ENCODE peak calls at places on chromosome 20, in seven cellular contexts. V is hepatocyte, B is astrocyte, N is H9, R is PC-3, L is fibroblast of lung, Q is HepG2. U is an unnamed sample.

GRCh38 chr20:51800769-51801219 is 1.5 kb downstream of the SALL4 start:
- DNase-seq in Q (no peak), B (no peak), N (no peak), L (peak), V (peak), R (peak), U (no peak)

GRCh38 chr20:11331096-11331495 is 586.6 kb upstream of the BTBD3 start:
- DNase-seq in V (no peak), B (no peak), R (peak), L (no peak), N (no peak), Q (no peak), U (no peak)

GRCh38 chr20:22559711-22560305 is 24.6 kb downstream of the FOXA2 start:
- DNase-seq in R (no peak), N (no peak), B (no peak), Q (no peak), L (no peak), V (no peak), U (no peak)

GRCh38 chr20:64092258-64093012 is 8.2 kb upstream of the LKAAEAR1 start:
- DNase-seq in V (no peak), Q (no peak), B (no peak), L (no peak), N (no peak), R (no peak), U (no peak)

GRCh38 chr20:34713194-34713943 is 9.2 kb downstream of the TP53INP2 start:
- DNase-seq in L (peak), V (peak), B (peak), Q (peak), N (no peak), R (peak), U (peak)

GRCh38 chr20:32190608-32191415 is 16.7 kb downstream of the PLAGL2 start:
- DNase-seq in L (peak), B (no peak), Q (no peak), N (peak), V (peak), R (no peak), U (no peak)

GRCh38 chr20:50673146-50673830 is 18.1 kb downstream of the RIPOR3 start:
- DNase-seq in L (no peak), R (no peak), N (no peak), B (no peak), Q (peak), V (peak), U (no peak)

GRCh38 chr20:42461965-42462593 is 727.6 kb downstream of the PTPRT start:
- DNase-seq in L (no peak), R (no peak), B (no peak), V (no peak), Q (no peak), N (no peak), U (no peak)

GRCh38 chr20:61322151-61322860 is 70.2 kb downstream of the CDH4 start:
- DNase-seq in L (no peak), R (no peak), N (no peak), V (no peak), B (no peak), Q (no peak), U (no peak)

GRCh38 chr20:36085686-36086267 is 68.8 kb upstream of the EPB41L1 start:
- DNase-seq in R (peak), V (peak), Q (peak), L (peak), N (peak), B (peak), U (peak)

GRCh38 chr20:59808729-59809381 is 124.6 kb downstream of the SYCP2 start:
- DNase-seq in B (no peak), L (no peak), N (peak), Q (no peak), V (no peak), R (no peak), U (no peak)

GRCh38 chr20:18258126-18258860 is 30.0 kb upstream of the ZNF133 start:
- DNase-seq in Q (peak), L (no peak), N (no peak), R (no peak), V (no peak), B (no peak), U (no peak)

GRCh38 chr20:1992359-1992758 is 1.5 kb downstream of the PDYN start:
- DNase-seq in R (no peak), N (no peak), B (no peak), V (no peak), L (no peak), Q (no peak), U (no peak)

GRCh38 chr20:36035720-36036119 is 67.3 kb downstream of the CNBD2 start:
- DNase-seq in Q (no peak), R (peak), L (no peak), N (no peak), V (no peak), B (peak), U (no peak)

GRCh38 chr20:10501377-10501776 is 66.3 kb downstream of the SLX4IP start:
- DNase-seq in B (peak), L (no peak), Q (no peak), N (no peak), V (no peak), R (no peak), U (no peak)

GRCh38 chr20:36487069-36487468 is 54.2 kb upstream of the MYL9 start:
- DNase-seq in V (no peak), N (no peak), Q (no peak), L (no peak), R (no peak), B (no peak), U (no peak)

GRCh38 chr20:37081717-37082289 is 14.0 kb downstream of the RBL1 start:
- DNase-seq in R (no peak), L (peak), B (no peak), N (no peak), Q (no peak), V (no peak), U (no peak)

GRCh38 chr20:9220874-9221547 is 152.1 kb downstream of the PLCB4 start:
- DNase-seq in L (peak), R (no peak), Q (no peak), B (peak), N (no peak), V (peak), U (peak)

GRCh38 chr20:32445539-32446273 is 87.6 kb downstream of the ASXL1 start:
- DNase-seq in L (no peak), R (no peak), Q (no peak), B (no peak), N (peak), V (peak), U (no peak)

GRCh38 chr20:35318502-35319157 is 26.4 kb upstream of the FAM83C start:
- DNase-seq in N (no peak), L (peak), V (peak), Q (peak), R (peak), B (peak), U (peak)

GRCh38 chr20:16206817-16207216 is 366.4 kb downstream of the KIF16B start:
- DNase-seq in V (no peak), L (no peak), N (peak), Q (no peak), B (no peak), R (no peak), U (no peak)

GRCh38 chr20:3689978-3690377 is 8.2 kb upstream of the ADAM33 start:
- DNase-seq in B (no peak), N (no peak), Q (no peak), L (no peak), R (no peak), V (no peak), U (no peak)
- H2AFZ ChIP-seq in B (no peak), N (no peak), Q (no peak), L (no peak), R (no peak), V (no peak), U (peak)

DNA sequence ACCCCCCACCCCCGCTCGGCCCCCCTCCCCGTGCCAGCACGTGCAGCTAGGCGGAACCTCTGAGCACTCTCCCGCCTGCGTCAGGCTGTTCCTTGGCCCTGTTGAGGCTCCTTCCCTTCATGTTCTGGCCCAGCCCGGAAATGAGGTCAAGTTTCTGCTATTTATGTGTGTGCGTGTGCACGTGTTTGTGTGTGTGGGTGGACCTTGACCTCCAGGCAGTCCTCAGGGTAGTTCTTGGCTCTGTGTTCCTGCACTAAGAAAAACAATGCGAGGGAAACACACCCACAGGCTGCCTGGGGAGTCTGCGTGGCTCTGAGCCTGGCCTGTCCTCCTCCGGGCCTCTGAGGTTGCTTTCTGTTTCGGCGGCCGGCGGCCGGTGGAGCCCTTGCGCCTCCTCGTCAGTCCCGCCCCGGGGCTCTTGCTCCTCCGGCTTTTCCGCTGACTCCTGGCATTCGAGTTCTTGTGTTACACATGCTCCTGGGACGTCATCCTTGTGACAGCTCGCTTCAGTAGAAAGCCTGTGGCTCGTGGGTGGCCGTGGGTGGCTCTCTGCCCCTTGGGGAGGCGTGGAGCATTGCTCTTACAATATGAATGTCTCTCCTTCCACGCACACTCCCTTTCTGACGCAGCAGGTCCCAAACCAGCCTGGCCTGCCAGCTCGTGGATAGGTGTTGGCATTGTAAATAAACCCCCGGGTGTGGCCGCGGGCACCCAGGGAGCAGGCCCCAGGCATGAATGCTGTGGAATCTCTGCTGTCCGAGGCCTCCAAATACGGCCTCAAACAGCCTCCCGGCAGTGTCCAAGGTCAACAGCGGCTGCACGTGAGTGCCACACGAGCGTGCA is 10.0 kb downstream of the SLCO4A1 start:
- DNase-seq in B (peak), L (peak), V (peak), N (no peak), Q (peak), R (peak), U (peak)
- H2AFZ ChIP-seq in B (peak), L (peak), V (peak), N (no peak), Q (no peak), R (peak), U (peak)

GRCh38 chr20:54237544-54237943 is 29.7 kb downstream of the PFDN4 start:
- DNase-seq in L (no peak), V (no peak), N (no peak), B (no peak), R (no peak), Q (no peak), U (no peak)
- H2AFZ ChIP-seq in L (no peak), V (no peak), N (no peak), B (no peak), R (no peak), Q (no peak), U (no peak)

DNA sequence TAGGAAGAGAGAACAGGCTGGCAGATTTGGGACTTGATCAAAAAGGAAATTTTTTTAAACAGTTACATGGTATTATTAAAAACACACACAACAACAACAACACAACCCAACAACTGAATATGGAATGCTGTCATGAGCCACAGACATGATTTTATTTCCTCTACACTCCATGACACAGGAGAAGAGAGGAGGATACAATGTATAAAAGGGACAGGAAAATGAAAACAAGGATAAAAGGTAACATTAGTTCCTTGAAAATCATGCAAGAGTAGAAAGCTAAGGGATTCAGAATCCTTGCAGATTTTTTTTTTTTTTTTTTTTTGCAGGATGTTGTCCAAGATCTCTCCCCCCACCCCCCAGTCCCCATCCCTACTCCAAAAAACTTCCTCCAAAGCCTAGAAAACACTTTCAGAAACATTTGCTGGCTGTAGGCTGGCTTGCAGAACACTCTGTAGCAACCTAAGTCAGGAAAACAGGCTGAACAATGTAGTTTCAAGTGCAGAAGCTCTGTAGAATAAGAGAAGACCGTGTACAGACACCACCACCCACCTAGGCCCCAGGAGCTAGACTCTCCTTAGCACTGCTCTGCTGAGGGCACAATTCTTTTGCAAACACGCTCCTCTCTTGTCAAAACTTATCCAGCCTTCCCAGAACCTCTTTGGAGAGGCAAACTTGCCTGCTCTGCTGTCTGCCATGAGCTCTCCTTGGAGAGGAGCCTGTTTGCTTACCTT is 845 bp downstream of the ZMYND8 start:
- DNase-seq in N (no peak), V (no peak), L (no peak), R (no peak), Q (no peak), B (no peak), U (no peak)
- H2AFZ ChIP-seq in N (no peak), V (no peak), L (no peak), R (no peak), Q (no peak), B (no peak), U (no peak)

GRCh38 chr20:4944518-4944917 is 56.8 kb downstream of the SLC23A2 start:
- DNase-seq in V (no peak), Q (no peak), N (no peak), B (peak), L (no peak), R (no peak), U (peak)
- H2AFZ ChIP-seq in V (no peak), Q (no peak), N (no peak), B (no peak), L (no peak), R (no peak), U (no peak)

DNA sequence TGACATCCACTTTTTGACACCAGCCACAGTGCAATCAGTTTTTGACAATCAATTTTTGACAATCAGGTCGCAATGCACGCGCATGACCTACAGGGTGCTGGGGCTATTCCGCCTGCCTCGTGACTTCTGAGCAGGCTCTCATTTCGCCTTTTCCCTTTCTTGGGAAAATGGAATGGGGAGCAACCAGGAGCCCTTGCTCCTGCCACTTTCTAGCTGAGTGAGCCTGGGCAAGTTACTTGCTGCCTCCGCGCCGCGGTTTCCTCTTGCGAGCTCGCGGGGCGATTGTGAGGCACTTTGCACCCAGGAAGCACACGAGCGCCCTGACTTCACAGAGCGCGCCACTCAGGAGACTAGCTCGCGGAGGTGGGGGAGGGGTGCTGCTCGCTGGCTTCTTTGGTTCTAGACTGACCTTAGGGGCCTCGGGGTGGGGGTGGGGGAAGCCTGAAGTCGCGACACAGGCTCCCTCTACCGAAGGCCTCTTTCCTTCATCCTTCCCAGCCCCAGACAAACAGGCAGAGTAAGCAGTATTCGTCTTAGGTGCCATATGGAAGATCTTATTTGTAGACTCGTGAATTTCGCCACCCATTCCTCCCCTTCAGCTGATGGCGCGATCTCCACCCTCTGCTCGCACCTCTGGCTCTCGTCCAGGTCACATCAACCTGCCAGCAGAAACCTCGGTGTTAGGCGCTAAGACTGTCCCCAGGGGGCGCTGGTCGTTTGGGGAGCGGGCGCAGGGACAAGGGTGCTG is 4.6 kb downstream of the TP53TG5 start:
- DNase-seq in B (peak), R (peak), N (peak), Q (peak), V (peak), L (peak), U (peak)
- H2AFZ ChIP-seq in B (peak), R (no peak), N (no peak), Q (no peak), V (peak), L (peak), U (peak)

GRCh38 chr20:5870462-5871021 is 79.8 kb downstream of the TRMT6 start:
- DNase-seq in N (no peak), V (no peak), B (no peak), L (no peak), Q (no peak), R (no peak), U (no peak)

GRCh38 chr20:5877128-5877527 is 73.2 kb downstream of the TRMT6 start:
- DNase-seq in L (no peak), N (no peak), V (no peak), R (no peak), Q (no peak), B (no peak), U (no peak)

GRCh38 chr20:5871720-5872410 is 78.5 kb downstream of the TRMT6 start:
- DNase-seq in B (no peak), V (no peak), N (peak), L (no peak), Q (no peak), R (no peak), U (no peak)
- H2AFZ ChIP-seq in B (no peak), V (no peak), N (no peak), L (no peak), Q (no peak), R (no peak), U (no peak)

GRCh38 chr20:58651823-58652605 is 931 bp downstream of the STX16 start:
- DNase-seq in Q (peak), N (peak), V (peak), R (peak), B (peak), L (peak), U (peak)
- H2AFZ ChIP-seq in Q (no peak), N (no peak), V (peak), R (peak), B (peak), L (no peak), U (peak)

GRCh38 chr20:24763386-24764026 is 185.6 kb upstream of the CST7 start:
- DNase-seq in V (no peak), N (peak), B (no peak), R (no peak), L (no peak), Q (no peak), U (no peak)
- H2AFZ ChIP-seq in V (no peak), N (no peak), B (no peak), R (no peak), L (no peak), Q (no peak), U (no peak)

GRCh38 chr20:38471987-38472512 is 593 bp upstream of the RALGAPB start:
- DNase-seq in R (no peak), L (no peak), N (no peak), Q (no peak), B (no peak), V (peak), U (no peak)

GRCh38 chr20:38471245-38471644 is 1.4 kb upstream of the RALGAPB start:
- DNase-seq in B (no peak), L (no peak), Q (no peak), R (no peak), V (no peak), N (no peak), U (no peak)

GRCh38 chr20:38477747-38478146 is 5.1 kb downstream of the RALGAPB start:
- DNase-seq in N (no peak), V (no peak), B (no peak), Q (no peak), L (no peak), R (no peak), U (no peak)

GRCh38 chr20:38473353-38473795 is 731 bp downstream of the RALGAPB start:
- DNase-seq in B (peak), L (peak), R (peak), Q (peak), V (peak), N (no peak), U (no peak)

DNA sequence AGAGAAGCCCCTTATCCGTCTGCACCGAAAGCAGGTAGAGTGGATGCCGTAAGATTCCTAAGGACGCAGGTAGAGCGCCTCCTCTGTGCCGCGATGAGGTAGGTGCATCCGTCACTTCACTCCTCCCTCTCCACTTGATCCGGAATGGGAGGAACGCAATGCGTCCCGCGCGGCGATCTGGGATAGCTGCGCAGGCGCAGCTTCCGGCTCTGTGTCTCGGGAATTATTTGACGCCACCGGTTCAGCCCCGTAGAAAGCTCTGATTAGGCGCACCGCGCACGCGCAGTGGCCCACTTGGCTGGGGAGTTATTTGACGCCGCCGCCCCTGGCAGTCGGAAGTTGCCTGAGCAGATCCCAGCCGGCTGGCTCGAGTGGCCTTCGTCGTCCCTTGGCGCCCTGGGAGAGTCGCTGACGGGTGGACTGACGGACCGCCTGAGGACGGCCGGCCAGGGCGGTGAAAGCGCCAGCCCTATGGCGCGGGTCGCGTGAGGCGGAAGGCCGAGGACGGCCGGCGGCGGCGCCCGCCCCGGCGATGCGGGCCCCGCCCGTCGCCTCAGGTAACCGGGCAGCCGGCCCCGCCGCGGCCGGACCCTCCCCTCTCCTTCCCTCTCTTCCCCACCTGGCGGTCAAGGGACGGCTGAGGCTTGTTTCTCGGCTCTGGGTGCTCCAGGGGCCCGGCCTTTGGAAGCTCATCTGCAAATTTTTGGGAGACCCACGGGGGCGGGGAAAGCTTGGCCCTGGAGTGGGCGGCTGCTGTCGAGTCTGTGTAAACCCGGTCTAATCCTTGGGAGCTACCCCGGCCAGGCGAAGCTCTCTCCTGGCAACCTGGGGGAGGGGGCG is at the start of gene RALGAPB:
- DNase-seq in R (peak), Q (peak), N (peak), B (peak), L (peak), V (peak), U (peak)
- H2AFZ ChIP-seq in R (peak), Q (peak), N (no peak), B (peak), L (peak), V (peak), U (peak)

U was measured in IMR-90.